ENCODE peak calls at places on chromosome 7, in nine cellular contexts. K, Z, A, N, C, L, E, J and V are unnamed samples.

GRCh38 chr7:45237788-45238461 is 80.3 kb downstream of the RAMP3 start:
- DNase-seq in K (no peak), Z (no peak), A (no peak), N (no peak), C (no peak), L (no peak), E (no peak), J (no peak), V (no peak)

GRCh38 chr7:91553410-91553895 is 289.2 kb downstream of the FZD1 start:
- DNase-seq in K (no peak), Z (peak), A (no peak), N (no peak), C (no peak), L (no peak), E (no peak), J (no peak), V (no peak)

GRCh38 chr7:120014920-120015465 is 258.0 kb upstream of the KCND2 start:
- DNase-seq in K (no peak), Z (no peak), A (no peak), N (no peak), C (peak), L (no peak), E (no peak), J (no peak), V (no peak)

GRCh38 chr7:151686016-151686766 is 166.5 kb upstream of the RHEB start:
- DNase-seq in K (no peak), Z (no peak), A (no peak), N (no peak), C (no peak), L (no peak), E (no peak), J (no peak), V (no peak)

GRCh38 chr7:21507627-21508343 is 35.1 kb upstream of the DNAH11 start:
- DNase-seq in K (no peak), Z (peak), A (no peak), N (peak), C (peak), L (no peak), E (peak), J (no peak), V (peak)

GRCh38 chr7:156514851-156515250 is 125.7 kb upstream of the RNF32 start:
- DNase-seq in K (no peak), Z (no peak), A (no peak), N (no peak), C (no peak), L (no peak), E (no peak), J (no peak), V (no peak)

GRCh38 chr7:38321515-38321944 is 48.1 kb upstream of the TARP start:
- DNase-seq in K (peak), Z (no peak), A (no peak), N (peak), C (peak), L (no peak), E (no peak), J (no peak), V (peak)

GRCh38 chr7:106216517-106217088 is 68.2 kb downstream of the NAMPT start:
- DNase-seq in K (peak), Z (no peak), A (no peak), N (peak), C (peak), L (no peak), E (peak), J (no peak), V (peak)

GRCh38 chr7:18693401-18693800 is 197.9 kb downstream of the HDAC9 start:
- DNase-seq in K (peak), Z (peak), A (no peak), N (peak), C (peak), L (no peak), E (no peak), J (no peak), V (peak)

GRCh38 chr7:28005848-28006233 is 174.8 kb downstream of the JAZF1 start:
- DNase-seq in K (no peak), Z (no peak), A (no peak), N (no peak), C (no peak), L (no peak), E (no peak), J (no peak), V (no peak)

GRCh38 chr7:21902240-21902639 is 43.5 kb downstream of the CDCA7L start:
- DNase-seq in K (peak), Z (no peak), A (no peak), N (peak), C (peak), L (no peak), E (no peak), J (no peak), V (peak)

GRCh38 chr7:82700739-82701138 is 257.2 kb upstream of the CACNA2D1 start:
- DNase-seq in K (no peak), Z (no peak), A (no peak), N (no peak), C (no peak), L (no peak), E (peak), J (no peak), V (no peak)

GRCh38 chr7:69412331-69413146 is 185.7 kb upstream of the AUTS2 start:
- DNase-seq in K (no peak), Z (peak), A (peak), N (peak), C (peak), L (no peak), E (no peak), J (peak), V (no peak)

GRCh38 chr7:42236266-42237161 is 495 bp downstream of the GLI3 start:
- DNase-seq in K (peak), Z (no peak), A (no peak), N (peak), C (peak), L (peak), E (peak), J (no peak), V (no peak)

GRCh38 chr7:46393142-46393541 is 472.1 kb upstream of the IGFBP3 start:
- DNase-seq in K (no peak), Z (no peak), A (no peak), N (no peak), C (peak), L (no peak), E (no peak), J (no peak), V (peak)

GRCh38 chr7:1384113-1384415 is 75.2 kb downstream of the MICALL2 start:
- DNase-seq in K (no peak), Z (no peak), A (no peak), N (no peak), C (no peak), L (no peak), E (no peak), J (no peak), V (no peak)

GRCh38 chr7:7829667-7830066 is 111.3 kb upstream of the RPA3 start:
- DNase-seq in K (peak), Z (no peak), A (no peak), N (no peak), C (no peak), L (no peak), E (no peak), J (no peak), V (no peak)

GRCh38 chr7:87113077-87113476 is 39.2 kb upstream of the DMTF1 start:
- DNase-seq in K (no peak), Z (no peak), A (no peak), N (peak), C (peak), L (no peak), E (no peak), J (no peak), V (no peak)

GRCh38 chr7:94823952-94824351 is 83.4 kb upstream of the PPP1R9A start:
- DNase-seq in K (peak), Z (no peak), A (no peak), N (peak), C (peak), L (no peak), E (no peak), J (no peak), V (peak)

GRCh38 chr7:92177362-92177761 is 1.6 kb downstream of the LRRD1 start:
- DNase-seq in K (no peak), Z (no peak), A (no peak), N (peak), C (peak), L (no peak), E (no peak), J (no peak), V (peak)

GRCh38 chr7:23462846-23463245 is 7.4 kb downstream of the IGF2BP3 start:
- DNase-seq in K (no peak), Z (no peak), A (no peak), N (peak), C (peak), L (no peak), E (no peak), J (no peak), V (peak)

GRCh38 chr7:137990251-137990901 is 11.5 kb downstream of the CREB3L2 start:
- DNase-seq in K (peak), Z (no peak), A (no peak), N (peak), C (peak), L (no peak), E (no peak), J (no peak), V (peak)

GRCh38 chr7:151658778-151659177 is 139.1 kb upstream of the RHEB start:
- DNase-seq in K (no peak), Z (no peak), A (no peak), N (peak), C (no peak), L (no peak), E (no peak), J (no peak), V (no peak)

GRCh38 chr7:50690541-50691011 is 92.1 kb downstream of the GRB10 start:
- DNase-seq in K (no peak), Z (no peak), A (no peak), N (peak), C (peak), L (no peak), E (no peak), J (no peak), V (no peak)

GRCh38 chr7:27176343-27176731 is 2.2 kb upstream of the HOXA10 start:
- DNase-seq in K (no peak), Z (no peak), A (peak), N (no peak), C (no peak), L (peak), E (no peak), J (peak), V (no peak)

GRCh38 chr7:26657139-26657753 is 207.1 kb downstream of the SKAP2 start:
- DNase-seq in K (no peak), Z (no peak), A (no peak), N (no peak), C (no peak), L (no peak), E (no peak), J (no peak), V (no peak)

GRCh38 chr7:92421676-92422435 is 25.4 kb upstream of the GATAD1 start:
- DNase-seq in K (no peak), Z (peak), A (no peak), N (peak), C (peak), L (no peak), E (peak), J (no peak), V (no peak)

GRCh38 chr7:23680417-23681405 is 712 bp downstream of the FAM221A start:
- DNase-seq in K (peak), Z (peak), A (no peak), N (peak), C (peak), L (peak), E (peak), J (peak), V (no peak)

GRCh38 chr7:120052884-120053382 is 220.0 kb upstream of the KCND2 start:
- DNase-seq in K (peak), Z (no peak), A (no peak), N (peak), C (peak), L (no peak), E (no peak), J (no peak), V (peak)

GRCh38 chr7:129801882-129802281 is 150.9 kb downstream of the UBE2H start:
- DNase-seq in K (no peak), Z (no peak), A (no peak), N (no peak), C (no peak), L (no peak), E (no peak), J (peak), V (no peak)

DNA sequence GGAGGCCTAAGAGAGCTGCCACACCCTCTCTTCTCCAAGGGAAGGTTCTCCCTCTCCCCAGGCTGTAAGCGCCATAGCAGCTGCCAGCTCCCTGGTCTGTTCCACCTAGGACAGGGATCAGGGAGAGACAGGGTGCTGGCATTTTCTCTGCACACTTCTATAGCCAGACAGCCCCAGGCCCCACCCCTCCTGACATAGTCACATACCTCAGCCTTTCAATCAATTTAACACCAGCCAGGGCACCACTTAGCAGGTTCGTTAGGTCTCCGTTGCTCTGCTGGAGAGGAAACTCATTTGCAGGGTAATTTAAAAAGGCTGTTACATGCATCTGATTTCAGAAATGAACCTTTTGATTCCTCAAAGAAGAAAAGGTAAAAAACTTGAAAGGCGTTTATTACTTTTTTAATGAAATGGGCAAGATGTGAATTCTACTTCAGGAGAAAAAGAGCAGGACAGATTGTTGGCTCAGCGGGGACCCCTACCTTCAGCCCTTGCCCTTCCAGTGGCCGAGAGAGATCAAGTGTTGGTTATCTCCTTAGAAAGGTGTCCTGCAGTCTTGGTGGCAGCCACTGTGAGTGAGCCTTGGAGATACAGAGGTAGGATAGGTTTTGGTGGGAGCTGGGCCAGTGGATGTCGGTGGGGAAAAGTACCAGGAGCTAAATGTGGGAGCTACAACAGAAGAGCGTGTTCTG is 180.5 kb upstream of the GALNT17 start:
- DNase-seq in K (no peak), Z (no peak), A (no peak), N (no peak), C (no peak), L (no peak), E (no peak), J (no peak), V (no peak)
- TF ChIP-seq CTCF in K (no peak), Z (no peak), A (no peak), N (no peak), C (no peak), L (no peak), E (no peak), J (no peak), V (no peak)

GRCh38 chr7:155298834-155299538 is 1.3 kb downstream of the INSIG1 start:
- DNase-seq in K (peak), Z (peak), A (peak), N (peak), C (peak), L (peak), E (peak), J (peak), V (peak)
- TF ChIP-seq CTCF in K (no peak), Z (no peak), A (no peak), N (no peak), C (no peak), L (peak), E (no peak), J (peak), V (no peak)

GRCh38 chr7:72334066-72334465 is 78.1 kb downstream of the CALN1 start:
- DNase-seq in K (no peak), Z (peak), A (no peak), N (no peak), C (no peak), L (no peak), E (no peak), J (no peak), V (no peak)
- TF ChIP-seq CTCF in K (no peak), Z (peak), A (no peak), N (no peak), C (no peak), L (no peak), E (no peak), J (no peak), V (no peak)

GRCh38 chr7:77258014-77258413 is 58.4 kb upstream of the FGL2 start:
- DNase-seq in K (no peak), Z (no peak), A (no peak), N (peak), C (peak), L (no peak), E (no peak), J (no peak), V (peak)

GRCh38 chr7:77254915-77255314 is 55.3 kb upstream of the FGL2 start:
- DNase-seq in K (no peak), Z (no peak), A (no peak), N (no peak), C (no peak), L (no peak), E (no peak), J (no peak), V (no peak)

GRCh38 chr7:77262311-77262710 is 62.7 kb upstream of the FGL2 start:
- DNase-seq in K (no peak), Z (no peak), A (no peak), N (no peak), C (no peak), L (no peak), E (no peak), J (no peak), V (no peak)

GRCh38 chr7:77254429-77254828 is 54.8 kb upstream of the FGL2 start:
- DNase-seq in K (no peak), Z (no peak), A (no peak), N (no peak), C (no peak), L (no peak), E (no peak), J (no peak), V (no peak)

GRCh38 chr7:77258593-77258992 is 59.0 kb upstream of the FGL2 start:
- DNase-seq in K (no peak), Z (no peak), A (no peak), N (no peak), C (no peak), L (no peak), E (no peak), J (no peak), V (no peak)
- TF ChIP-seq CTCF in K (no peak), Z (no peak), A (no peak), N (no peak), C (no peak), L (no peak), E (no peak), J (no peak), V (no peak)